ENCODE peak calls at places on chromosomes 5 and 9, in six cellular contexts. V, W, H, C, O and Q are unnamed samples.

GRCh38 chr5:68898961-68899471 is 194.8 kb upstream of the SLC30A5 start:
- DNase-seq in V (no peak), C (no peak), W (peak; percentile 50), H (peak; percentile 77), O (no peak), Q (no peak)

GRCh38 chr5:65742565-65743231 is 20.7 kb downstream of the NLN start:
- DNase-seq in O (no peak), C (no peak), W (no peak), V (no peak), H (peak; percentile 43), Q (no peak)

GRCh38 chr9:135134253-135135028 is 47.0 kb downstream of the OLFM1 start:
- DNase-seq in H (no peak), V (no peak), O (no peak), C (no peak), W (no peak), Q (no peak)

GRCh38 chr5:92652735-92653134 is 928.3 kb downstream of the NR2F1-AS1 start:
- DNase-seq in V (no peak), C (no peak), W (no peak), H (no peak), O (no peak), Q (no peak)

GRCh38 chr9:4987996-4988421 is 2.9 kb downstream of the JAK2 start:
- DNase-seq in C (no peak), V (peak; percentile 71), W (peak; percentile 84), O (peak; percentile 77), H (peak; percentile 92), Q (peak; percentile 82)

GRCh38 chr9:60545346-60546315 is 368.6 kb upstream of the SPATA31A5 start:
- DNase-seq in O (no peak), C (no peak), H (no peak), W (no peak), V (no peak), Q (no peak)

GRCh38 chr9:28915256-28915930 is 1342.1 kb upstream of the C9orf72 start:
- DNase-seq in W (no peak), O (no peak), H (no peak), C (no peak), V (peak; percentile 62), Q (no peak)

GRCh38 chr9:23153058-23153457 is 673.0 kb downstream of the ELAVL2 start:
- DNase-seq in W (peak; percentile 2), C (no peak), V (no peak), H (peak; percentile 23), O (no peak), Q (no peak)

GRCh38 chr9:134165357-134166315 is 1.3 kb upstream of the RNU6ATAC start:
- DNase-seq in O (no peak), H (peak; percentile 26), C (no peak), W (no peak), V (no peak), Q (peak; percentile 65)

GRCh38 chr5:120615967-120616645 is 152.0 kb downstream of the PRR16 start:
- DNase-seq in O (no peak), W (peak; percentile 33), C (no peak), V (no peak), H (peak; percentile 67), Q (no peak)

GRCh38 chr5:919356-920000 is 26.8 kb downstream of the TRIP13 start:
- DNase-seq in C (no peak), W (peak; percentile 28), H (peak; percentile 99), V (no peak), O (no peak), Q (no peak)

GRCh38 chr5:157747173-157747758 is 3.8 kb downstream of the LSM11 start:
- DNase-seq in C (no peak), H (no peak), V (no peak), O (no peak), W (no peak), Q (no peak)

GRCh38 chr9:136561779-136562178 is 15.9 kb upstream of the NOTCH1 start:
- DNase-seq in C (no peak), W (no peak), O (no peak), H (no peak), V (no peak), Q (no peak)

DNA sequence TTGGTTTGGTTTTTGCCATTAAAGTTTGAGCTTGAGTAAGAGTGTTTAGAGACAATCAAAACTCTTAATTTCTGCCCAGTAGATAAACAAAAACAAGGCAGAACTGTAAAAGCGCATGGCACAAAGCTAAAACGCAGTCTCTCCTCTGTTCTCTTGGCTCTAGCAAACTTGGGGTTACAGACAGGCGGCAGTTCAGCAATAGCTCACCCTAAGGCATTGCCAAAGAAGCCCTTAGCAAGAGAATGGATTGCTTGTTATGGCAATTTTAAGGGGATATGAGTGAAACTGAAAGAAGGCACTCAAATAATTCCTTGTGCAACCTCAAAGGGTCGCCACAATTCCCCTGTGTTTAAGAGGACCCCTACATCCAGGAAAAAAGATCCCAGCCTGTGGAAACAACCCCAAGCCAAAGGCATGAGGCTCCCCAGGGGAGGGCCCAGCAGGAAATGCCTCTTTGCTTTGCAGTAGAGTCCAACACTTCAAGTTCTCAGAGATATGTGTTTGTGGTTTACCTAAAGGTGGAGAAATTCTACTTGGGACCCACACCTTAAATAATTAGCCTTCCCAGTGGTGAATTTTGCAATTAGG is 317.0 kb upstream of the MPDZ start:
- DNase-seq in H (peak; percentile 31), W (no peak), O (no peak), V (no peak), C (no peak), Q (no peak)
- H3K4me3 ChIP-seq in H (no peak overlapping the region), W (no peak overlapping the region), O (no peak overlapping the region), V (no peak overlapping the region), C (no peak overlapping the region), Q (no peak overlapping the region)

DNA sequence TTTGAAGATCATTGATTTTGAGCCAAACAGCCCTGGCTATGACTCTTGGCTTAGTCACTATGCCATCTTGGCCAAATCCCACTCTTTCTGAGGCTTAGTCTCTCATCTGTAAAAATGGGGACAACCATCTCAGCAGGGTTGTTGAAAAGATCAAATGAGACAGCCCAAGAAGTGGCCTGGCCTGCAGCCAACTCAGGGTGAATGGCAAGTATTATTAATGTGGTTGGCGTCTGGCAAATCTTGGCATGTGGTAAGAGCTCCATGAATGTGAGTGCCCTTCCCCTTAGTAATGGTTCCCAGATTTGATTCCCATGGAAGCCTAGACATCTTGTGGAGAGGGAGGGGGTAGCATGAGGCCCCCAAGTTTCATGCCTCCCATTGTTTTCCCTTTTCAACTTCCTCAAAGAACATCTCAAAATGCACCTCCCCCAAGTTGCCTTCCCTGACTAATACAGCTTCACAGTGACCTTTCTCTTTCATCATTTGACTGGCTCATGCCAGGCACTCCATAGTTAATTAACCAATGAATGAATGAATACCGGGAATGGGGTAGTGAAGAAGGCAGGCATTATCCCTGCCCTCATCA is 11.8 kb upstream of the TGFBI start:
- DNase-seq in H (no peak), W (no peak), O (no peak), V (no peak), C (no peak), Q (no peak)
- H3K4me1 ChIP-seq in H (no peaks in the 10 kb centered on the region), W (no peaks in the 10 kb centered on the region), O (no peaks in the 10 kb centered on the region), V (no peaks in the 10 kb centered on the region), C (peaks cover 49% of the 10 kb centered on the region), Q (no peaks in the 10 kb centered on the region)

GRCh38 chr9:97845130-97845529 is 7.9 kb upstream of the FOXE1 start:
- DNase-seq in H (no peak), W (no peak), V (no peak), C (no peak), O (no peak), Q (no peak)
- H3K27me3 ChIP-seq in H (peaks cover 39% of the 10 kb centered on the region), W (peaks cover 53% of the 10 kb centered on the region), V (peaks cover 36% of the 10 kb centered on the region), C (peaks cover 100% of the 10 kb centered on the region), O (peaks cover 33% of the 10 kb centered on the region), Q (peaks cover 47% of the 10 kb centered on the region)

GRCh38 chr5:124941051-124942049 is 194.9 kb upstream of the ZNF608 start:
- DNase-seq in W (no peak), C (no peak), H (no peak), V (no peak), O (no peak), Q (no peak)
- H3K4me3 ChIP-seq in W (no peak overlapping the region), C (no peak overlapping the region), H (no peak overlapping the region), V (no peak overlapping the region), O (no peak overlapping the region), Q (no peak overlapping the region)

GRCh38 chr9:129138476-129139232 is 27.4 kb downstream of the PTPA start:
- DNase-seq in C (peak; percentile 61), V (peak; percentile 42), W (no peak), O (no peak), H (no peak), Q (no peak)

GRCh38 chr9:129141066-129142041 is 30.1 kb downstream of the PTPA start:
- DNase-seq in H (no peak), C (peak; percentile 69), O (no peak), V (peak; percentile 65), W (no peak), Q (peak; percentile 22)

GRCh38 chr9:129140397-129141065 is 29.3 kb downstream of the PTPA start:
- DNase-seq in H (peak; percentile 67), C (peak; percentile 52), V (peak; percentile 71), O (no peak), W (no peak), Q (no peak)

GRCh38 chr9:129139233-129139992 is 28.2 kb downstream of the PTPA start:
- DNase-seq in W (peak; percentile 77), O (peak; percentile 82), C (peak; percentile 69), V (peak; percentile 92), H (peak; percentile 93), Q (peak; percentile 68)

DNA sequence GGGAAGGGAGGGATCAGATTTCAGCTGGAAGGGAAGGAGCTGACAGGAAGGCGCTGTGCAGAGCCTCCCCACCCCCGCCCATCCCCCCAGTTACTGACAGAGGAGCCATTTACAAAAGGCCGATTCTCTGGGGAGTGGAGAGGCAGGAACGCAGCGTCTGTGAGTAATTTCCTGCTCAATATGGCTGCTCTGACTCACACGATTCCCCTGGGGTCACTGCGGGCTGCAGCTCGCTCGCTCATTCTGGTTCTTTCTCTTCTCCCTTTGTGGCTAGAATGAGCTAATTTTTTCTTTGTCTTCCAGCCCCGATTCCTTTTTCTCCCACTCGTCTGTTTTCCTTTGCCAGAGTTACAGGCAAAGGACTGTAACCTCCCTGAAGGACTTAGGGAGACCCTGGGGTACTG is 28.8 kb downstream of the PTPA start:
- DNase-seq in C (peak; percentile 95), O (peak; percentile 90), W (peak; percentile 98), H (peak; percentile 99), V (peak; percentile 92), Q (peak; percentile 71)
- H3K4me1 ChIP-seq in C (peaks cover 78% of the 10 kb centered on the region), O (peaks cover 40% of the 10 kb centered on the region), W (peaks cover 32% of the 10 kb centered on the region), H (peaks cover 13% of the 10 kb centered on the region), V (peaks cover 25% of the 10 kb centered on the region), Q (peaks cover 36% of the 10 kb centered on the region)

GRCh38 chr9:132973713-132974112 is 4.8 kb upstream of the GFI1B start:
- DNase-seq in V (no peak), C (no peak), O (no peak), H (peak; percentile 73), W (no peak), Q (peak; percentile 33)
- H3K27me3 ChIP-seq in V (peaks cover 6% of the 10 kb centered on the region), C (peaks cover 87% of the 10 kb centered on the region), O (peaks cover 4% of the 10 kb centered on the region), H (no peaks in the 10 kb centered on the region), W (peaks cover 24% of the 10 kb centered on the region), Q (peaks cover 9% of the 10 kb centered on the region)

GRCh38 chr5:150431574-150431973 is 18.0 kb downstream of the RPS14 start:
- DNase-seq in O (no peak), V (no peak), W (no peak), H (no peak), C (no peak), Q (no peak)

GRCh38 chr5:150431048-150431447 is 18.3 kb upstream of the CD74 start:
- DNase-seq in C (no peak), W (no peak), V (no peak), O (no peak), H (no peak), Q (no peak)

GRCh38 chr5:150428106-150428876 is 15.6 kb upstream of the CD74 start:
- DNase-seq in O (no peak), H (no peak), C (peak; percentile 71), W (no peak), V (peak; percentile 59), Q (no peak)

GRCh38 chr5:150428978-150429377 is 16.3 kb upstream of the CD74 start:
- DNase-seq in V (no peak), H (no peak), O (no peak), W (no peak), C (no peak), Q (no peak)

GRCh38 chr5:150429410-150429873 is 16.7 kb upstream of the CD74 start:
- DNase-seq in W (no peak), C (no peak), H (no peak), V (no peak), O (no peak), Q (no peak)
- H3K4me3 ChIP-seq in W (no peak overlapping the region), C (no peak overlapping the region), H (no peak overlapping the region), V (no peak overlapping the region), O (peak overlapping the region; percentile 25), Q (no peak overlapping the region)